ENCODE peak calls at places on chromosomes 13 and 19, in nine cellular contexts. V, F, O, S, P, L, K, D and C are unnamed samples.

GRCh38 chr19:23957660-23958281 is 43.1 kb downstream of the ZNF726 start:
- DNase-seq in K (no peak), V (no peak), F (no peak), L (no peak), S (no peak), O (no peak), D (peak; percentile 34), P (no peak), C (no peak)

GRCh38 chr19:4722671-4723464 is 774 bp downstream of the DPP9 start:
- DNase-seq in O (peak; percentile 83), V (peak; percentile 50), D (no peak), P (peak; percentile 7), F (peak; percentile 10), S (no peak), L (peak; percentile 84), K (no peak), C (peak; percentile 82)

GRCh38 chr19:2529473-2529918 is 53.6 kb downstream of the GADD45B start:
- DNase-seq in P (no peak), O (no peak), L (no peak), S (no peak), K (no peak), D (no peak), F (no peak), V (no peak), C (no peak)

GRCh38 chr19:1262687-1263123 is 6.4 kb upstream of the CIRBP start:
- DNase-seq in V (no peak), L (no peak), K (no peak), O (peak; percentile 62), S (no peak), D (no peak), P (no peak), F (peak; percentile 55), C (no peak)

GRCh38 chr13:107331359-107331758 is 763.4 kb upstream of the ARGLU1 start:
- DNase-seq in O (no peak), F (no peak), L (no peak), V (no peak), K (no peak), S (no peak), D (no peak), P (no peak), C (no peak)

GRCh38 chr13:33787051-33787591 is 30.8 kb upstream of the RFC3 start:
- DNase-seq in L (no peak), D (no peak), O (no peak), S (no peak), F (no peak), P (no peak), K (no peak), V (no peak), C (no peak)

GRCh38 chr19:40521276-40521675 is 54.5 kb downstream of the SPTBN4 start:
- DNase-seq in V (no peak), L (no peak), F (no peak), K (no peak), O (no peak), P (no peak), S (no peak), D (no peak), C (no peak)

GRCh38 chr13:33279898-33280549 is 5.5 kb downstream of the STARD13 start:
- DNase-seq in L (peak; percentile 70), D (no peak), K (no peak), F (no peak), V (no peak), S (no peak), P (no peak), O (no peak), C (no peak)

GRCh38 chr13:99258210-99258860 is at the start of gene GPR18:
- DNase-seq in S (no peak), K (no peak), L (no peak), P (no peak), F (no peak), V (no peak), D (no peak), O (no peak), C (no peak)

GRCh38 chr19:20167020-20167644 is at the start of gene ZNF486:
- DNase-seq in D (peak; percentile 91), O (peak; percentile 95), F (peak; percentile 98), L (peak; percentile 98), V (peak; percentile 96), S (peak; percentile 96), P (peak; percentile 83), K (peak; percentile 99), C (peak; percentile 97)

GRCh38 chr19:48330012-48330681 is 4.8 kb downstream of the EMP3 start:
- DNase-seq in O (peak; percentile 76), L (peak; percentile 71), P (peak; percentile 77), K (no peak), F (peak; percentile 93), V (peak; percentile 88), S (peak; percentile 71), D (no peak), C (no peak)

DNA sequence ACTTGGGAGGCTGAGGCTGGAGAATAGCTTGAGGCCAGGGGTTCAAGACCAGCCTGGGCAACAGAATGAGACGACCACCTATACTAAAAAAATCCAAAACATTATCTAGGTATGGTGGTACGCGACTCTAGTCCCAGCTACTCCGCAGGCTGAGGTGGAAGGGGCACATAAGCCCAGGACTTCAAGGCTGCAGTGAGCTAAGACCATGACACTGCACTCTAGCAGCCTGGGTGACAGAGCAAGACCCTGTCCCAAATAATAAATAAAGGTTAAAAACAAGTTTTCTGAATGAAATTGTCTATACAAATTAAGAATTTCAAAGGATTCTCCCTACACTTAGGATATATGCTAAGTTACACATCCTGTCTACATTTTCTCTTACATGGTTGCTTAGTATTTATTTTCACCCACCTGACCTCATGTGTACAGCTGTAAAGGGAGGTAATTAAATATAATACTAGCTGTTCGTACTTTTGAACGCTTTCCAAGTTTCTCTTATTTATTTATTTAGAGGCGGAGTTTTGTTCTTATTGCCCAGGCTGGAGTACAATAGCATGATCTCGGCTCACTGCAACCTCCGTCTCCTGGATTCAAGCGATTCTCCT is 1.6 kb downstream of the SLC25A30 start:
- DNase-seq in D (no peak), P (no peak), V (no peak), S (no peak), O (no peak), F (no peak), K (no peak), L (peak; percentile 53), C (no peak)
- H3K4me3 ChIP-seq in D (peak overlapping the region; percentile 80), P (peak overlapping the region; percentile 97), V (peak overlapping the region; percentile 56), S (peak overlapping the region; percentile 89), O (peak overlapping the region; percentile 79), F (peak overlapping the region; percentile 68), K (peak overlapping the region; percentile 69), L (peak overlapping the region; percentile 80), C (peak overlapping the region; percentile 91)

GRCh38 chr19:56333506-56333905 is 18.9 kb upstream of the ZSCAN5A start:
- DNase-seq in L (no peak), K (no peak), F (peak; percentile 48), P (peak; percentile 10), D (peak; percentile 18), O (no peak), V (peak; percentile 60), S (no peak), C (no peak)
- TF ChIP-seq CTCF in L (peak; percentile 20), K (peak; percentile 18), F (peak; percentile 73), P (peak; percentile 64), D (peak; percentile 83), O (no peak), V (peak; percentile 58), S (peak; percentile 74), C (no peak)

GRCh38 chr19:36771275-36772231 is 1.1 kb downstream of the ZNF850 start:
- DNase-seq in L (peak; percentile 81), S (peak; percentile 70), P (no peak), D (peak; percentile 58), F (peak; percentile 71), K (peak; percentile 81), O (peak; percentile 89), V (peak; percentile 62), C (peak; percentile 77)
- H3K27ac ChIP-seq in L (peak overlapping the region; percentile 74), S (peak overlapping the region; percentile 86), P (peak overlapping the region; percentile 89), D (peak overlapping the region; percentile 88), F (peak overlapping the region; percentile 64), K (peak overlapping the region; percentile 81), O (peak overlapping the region; percentile 39), V (no peak overlapping the region), C (peak overlapping the region; percentile 56)

DNA sequence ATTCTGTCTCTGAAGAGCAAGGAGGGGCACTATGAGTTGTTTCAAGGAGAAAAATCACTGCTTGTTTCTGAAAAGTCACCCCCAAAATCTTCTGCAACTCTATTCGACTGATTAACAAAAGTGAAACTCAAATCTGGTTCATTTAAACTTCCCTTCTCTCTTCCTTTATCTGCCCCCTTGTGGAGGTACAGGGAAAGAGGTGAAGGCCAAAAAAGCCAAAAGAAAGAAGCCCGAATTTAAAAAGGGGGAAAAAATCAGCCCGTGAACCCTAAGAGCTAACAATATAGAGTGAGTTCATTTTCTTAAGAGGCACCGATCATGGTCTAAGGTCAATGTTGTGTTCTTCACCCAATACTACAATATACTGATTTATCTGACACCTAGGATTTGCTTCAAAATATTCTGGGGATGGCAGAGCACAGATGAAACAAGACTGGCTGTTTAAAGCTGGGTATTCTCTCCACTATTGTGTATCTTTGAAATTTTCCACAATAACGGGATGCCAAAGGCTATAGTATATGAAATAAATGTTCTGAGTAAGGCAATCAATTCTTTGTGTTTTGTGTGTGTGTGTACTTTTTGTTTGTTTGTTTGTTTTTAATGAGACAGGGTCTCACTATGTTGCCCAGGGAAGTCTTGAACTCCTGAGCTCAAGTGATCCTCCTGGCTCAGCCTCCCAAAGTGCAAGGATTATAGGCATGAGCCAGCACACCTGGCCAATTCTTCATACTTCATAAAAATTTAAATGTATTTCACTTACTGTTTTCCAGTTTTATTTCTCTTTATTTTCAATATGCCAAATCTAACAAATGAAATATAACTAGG is 55.0 kb upstream of the EEF1AKMT1 start:
- DNase-seq in F (peak; percentile 72), D (no peak), O (no peak), P (no peak), K (no peak), S (no peak), V (peak; percentile 47), L (no peak), C (no peak)
- H3K4me3 ChIP-seq in F (no peak overlapping the region), D (peak overlapping the region; percentile 35), O (no peak overlapping the region), P (no peak overlapping the region), K (peak overlapping the region; percentile 26), S (peak overlapping the region; percentile 52), V (no peak overlapping the region), L (peak overlapping the region; percentile 41), C (peak overlapping the region; percentile 55)

DNA sequence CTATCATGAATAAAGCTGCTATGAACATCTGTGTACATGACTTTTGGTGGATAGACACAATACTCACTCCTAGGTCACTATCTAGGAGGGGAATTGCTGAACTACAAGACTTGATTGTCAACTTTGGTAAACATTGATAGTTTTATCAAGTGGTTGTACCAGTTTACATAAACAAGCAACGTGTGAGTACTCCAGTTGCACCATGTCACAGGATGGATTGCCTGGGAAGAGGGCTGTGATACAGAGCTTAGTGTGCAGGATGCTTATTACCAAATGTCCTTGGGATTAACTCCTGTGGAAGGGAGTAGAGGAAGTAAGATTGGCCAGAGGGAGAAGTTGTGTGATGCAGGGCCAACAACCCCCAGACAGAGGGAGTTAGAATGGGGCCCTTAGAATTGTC is 37.8 kb downstream of the RAP2A start:
- DNase-seq in P (no peak), L (no peak), F (no peak), O (no peak), D (no peak), K (no peak), V (no peak), S (no peak), C (no peak)
- TF ChIP-seq CTCF in P (no peak), L (no peak), F (no peak), O (no peak), D (no peak), K (no peak), V (no peak), S (no peak), C (no peak)